ENCODE peak calls at places on chromosomes 13 and 19, in five cellular contexts. One of them, this sample, is unnamed.

GRCh38 chr19:36420961-36421748 is 2.7 kb upstream of the ZFP82 start:
- DNase-seq in neural progenitor cell: peak
- DNase-seq in GM23338: peak
- DNase-seq in OCI-LY7: no peak
- DNase-seq in GM23248: peak
- DNase-seq in this sample: no peak

GRCh38 chr19:10998045-10998533 is 37.3 kb downstream of the SMARCA4 start:
- DNase-seq in GM23338: no peak
- DNase-seq in GM23248: no peak
- DNase-seq in neural progenitor cell: no peak
- DNase-seq in OCI-LY7: no peak
- DNase-seq in this sample: no peak

GRCh38 chr13:32228330-32229041 is 86.7 kb downstream of the ZAR1L start:
- DNase-seq in GM23248: peak
- DNase-seq in OCI-LY7: no peak
- DNase-seq in neural progenitor cell: no peak
- DNase-seq in GM23338: peak
- DNase-seq in this sample: peak

GRCh38 chr19:11580665-11581418 is 3.4 kb upstream of the ACP5 start:
- DNase-seq in neural progenitor cell: no peak
- DNase-seq in OCI-LY7: peak
- DNase-seq in GM23248: peak
- DNase-seq in GM23338: no peak
- DNase-seq in this sample: no peak

GRCh38 chr19:1360818-1361461 is 22.8 kb upstream of the NDUFS7 start:
- DNase-seq in GM23248: peak
- DNase-seq in OCI-LY7: no peak
- DNase-seq in GM23338: no peak
- DNase-seq in neural progenitor cell: peak
- DNase-seq in this sample: no peak

GRCh38 chr13:39565036-39565949 is 37.7 kb downstream of the LHFPL6 start:
- DNase-seq in GM23338: peak
- DNase-seq in OCI-LY7: no peak
- DNase-seq in GM23248: peak
- DNase-seq in neural progenitor cell: peak
- DNase-seq in this sample: peak

GRCh38 chr13:100059827-100060226 is 29.1 kb upstream of the PCCA start:
- DNase-seq in OCI-LY7: no peak
- DNase-seq in neural progenitor cell: no peak
- DNase-seq in GM23248: no peak
- DNase-seq in GM23338: no peak
- DNase-seq in this sample: no peak

GRCh38 chr19:57363734-57364181 is 407 bp downstream of the TRAPPC2B start:
- DNase-seq in GM23248: peak
- DNase-seq in OCI-LY7: peak
- DNase-seq in GM23338: peak
- DNase-seq in neural progenitor cell: no peak
- DNase-seq in this sample: no peak

GRCh38 chr19:24101459-24102122 is 14.6 kb downstream of the ZNF254 start:
- DNase-seq in neural progenitor cell: no peak
- DNase-seq in GM23338: no peak
- DNase-seq in OCI-LY7: no peak
- DNase-seq in GM23248: no peak
- DNase-seq in this sample: no peak

GRCh38 chr13:21058361-21058760 is 3.0 kb downstream of the LATS2 start:
- DNase-seq in GM23248: peak
- DNase-seq in GM23338: peak
- DNase-seq in neural progenitor cell: no peak
- DNase-seq in OCI-LY7: no peak
- DNase-seq in this sample: no peak

GRCh38 chr19:6721773-6722172 is 1.3 kb upstream of the C3 start:
- DNase-seq in OCI-LY7: peak
- DNase-seq in neural progenitor cell: no peak
- DNase-seq in GM23338: no peak
- DNase-seq in GM23248: no peak
- DNase-seq in this sample: no peak

GRCh38 chr13:78897200-78897599 is 238.2 kb upstream of the OBI1 start:
- DNase-seq in neural progenitor cell: no peak
- DNase-seq in GM23338: no peak
- DNase-seq in GM23248: no peak
- DNase-seq in OCI-LY7: no peak
- DNase-seq in this sample: no peak

GRCh38 chr19:17170538-17171297 is 44.4 kb upstream of the USE1 start:
- DNase-seq in GM23248: peak
- DNase-seq in GM23338: no peak
- DNase-seq in neural progenitor cell: no peak
- DNase-seq in OCI-LY7: peak
- DNase-seq in this sample: no peak

GRCh38 chr19:42143341-42144234 is 11.3 kb upstream of the POU2F2 start:
- DNase-seq in GM23248: peak
- DNase-seq in neural progenitor cell: peak
- DNase-seq in GM23338: peak
- DNase-seq in OCI-LY7: no peak
- DNase-seq in this sample: no peak

GRCh38 chr19:14871619-14872230 is 14.2 kb downstream of the OR7A17 start:
- DNase-seq in GM23248: peak
- DNase-seq in GM23338: peak
- DNase-seq in neural progenitor cell: no peak
- DNase-seq in OCI-LY7: peak
- DNase-seq in this sample: peak

GRCh38 chr19:38274734-38275133 is 10.4 kb downstream of the SPINT2 start:
- DNase-seq in GM23338: no peak
- DNase-seq in GM23248: no peak
- DNase-seq in OCI-LY7: no peak
- DNase-seq in neural progenitor cell: no peak
- DNase-seq in this sample: no peak

GRCh38 chr13:99916366-99917103 is 55.0 kb downstream of the ZIC5 start:
- DNase-seq in OCI-LY7: peak
- DNase-seq in GM23248: peak
- DNase-seq in neural progenitor cell: peak
- DNase-seq in GM23338: peak
- DNase-seq in this sample: peak

GRCh38 chr13:85997587-85997986 is 198.4 kb upstream of the SLITRK6 start:
- DNase-seq in OCI-LY7: no peak
- DNase-seq in GM23248: no peak
- DNase-seq in neural progenitor cell: no peak
- DNase-seq in GM23338: no peak
- DNase-seq in this sample: no peak

GRCh38 chr13:31987535-31988170 is 43.9 kb upstream of the FRY start:
- DNase-seq in OCI-LY7: no peak
- DNase-seq in GM23338: no peak
- DNase-seq in neural progenitor cell: no peak
- DNase-seq in GM23248: no peak
- DNase-seq in this sample: no peak

GRCh38 chr19:2949939-2950285 is 5.1 kb upstream of the ZNF77 start:
- DNase-seq in GM23338: peak
- DNase-seq in OCI-LY7: peak
- DNase-seq in GM23248: peak
- DNase-seq in neural progenitor cell: no peak
- DNase-seq in this sample: no peak

GRCh38 chr13:47929156-47929555 is 71.9 kb downstream of the SUCLA2 start:
- DNase-seq in neural progenitor cell: no peak
- DNase-seq in OCI-LY7: no peak
- DNase-seq in GM23338: no peak
- DNase-seq in GM23248: peak
- DNase-seq in this sample: no peak

DNA sequence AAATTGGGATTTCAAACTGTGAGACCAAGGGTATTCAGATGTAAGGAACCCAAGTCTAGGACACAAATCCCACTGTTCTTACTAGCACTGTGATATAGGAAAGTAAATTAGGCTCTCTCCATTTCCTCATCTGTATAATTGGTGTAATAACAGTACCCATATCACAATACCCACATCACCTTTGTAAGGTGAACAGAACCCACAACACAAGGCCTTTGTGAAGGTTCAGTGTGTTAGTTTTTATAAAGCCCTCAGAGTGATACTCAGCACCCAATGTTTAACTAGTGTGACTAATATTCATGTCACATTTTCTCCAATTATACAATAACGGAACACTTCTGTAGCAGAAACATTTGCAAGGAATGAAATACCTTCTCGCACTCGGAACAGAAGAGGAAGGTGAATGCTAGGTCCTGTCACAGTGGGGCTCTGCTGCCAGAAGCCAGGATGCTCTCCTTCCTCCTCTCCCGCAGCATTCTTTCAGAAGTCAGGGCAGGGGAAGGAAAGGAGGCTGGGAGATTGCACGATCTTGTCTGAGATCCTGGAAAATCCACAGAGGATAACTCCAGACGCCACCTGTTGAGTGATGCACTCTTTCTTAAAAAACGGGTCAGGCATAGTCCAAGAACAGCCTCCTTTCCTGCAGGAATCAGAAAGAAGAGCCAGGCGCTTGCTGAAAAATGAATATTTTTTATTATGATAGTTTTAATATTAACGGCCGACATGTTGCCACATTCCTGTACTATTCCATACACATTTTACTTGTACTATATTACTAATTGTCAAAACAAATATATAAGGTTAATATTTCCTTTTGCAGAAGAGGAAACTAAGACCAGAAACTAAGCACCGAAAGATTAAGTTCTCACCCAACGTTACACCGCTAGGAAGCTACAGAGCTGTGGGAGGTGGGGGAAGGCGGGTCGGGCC is 762 bp downstream of the ZNF45 start:
- DNase-seq in GM23248: peak
- DNase-seq in neural progenitor cell: peak
- DNase-seq in GM23338: peak
- DNase-seq in OCI-LY7: no peak
- DNase-seq in this sample: no peak
- TF ChIP-seq EZH2phosphoT487 in GM23248: no peak
- TF ChIP-seq EZH2phosphoT487 in neural progenitor cell: no peak
- TF ChIP-seq EZH2phosphoT487 in GM23338: no peak
- TF ChIP-seq EZH2phosphoT487 in OCI-LY7: no peak
- TF ChIP-seq EZH2phosphoT487 in this sample: no peak

GRCh38 chr13:51423766-51424165 is 29.1 kb downstream of the INTS6 start:
- DNase-seq in GM23248: no peak
- DNase-seq in neural progenitor cell: no peak
- DNase-seq in OCI-LY7: no peak
- DNase-seq in GM23338: no peak
- DNase-seq in this sample: no peak

GRCh38 chr13:51432576-51432975 is 20.3 kb downstream of the INTS6 start:
- DNase-seq in neural progenitor cell: no peak
- DNase-seq in GM23338: peak
- DNase-seq in GM23248: no peak
- DNase-seq in OCI-LY7: no peak
- DNase-seq in this sample: no peak

GRCh38 chr13:51422484-51422883 is 30.4 kb downstream of the INTS6 start:
- DNase-seq in GM23338: no peak
- DNase-seq in neural progenitor cell: no peak
- DNase-seq in OCI-LY7: no peak
- DNase-seq in GM23248: no peak
- DNase-seq in this sample: no peak

GRCh38 chr13:51425410-51426042 is 27.3 kb downstream of the INTS6 start:
- DNase-seq in GM23338: peak
- DNase-seq in neural progenitor cell: no peak
- DNase-seq in GM23248: peak
- DNase-seq in OCI-LY7: no peak
- DNase-seq in this sample: no peak

GRCh38 chr13:51426982-51427381 is 25.9 kb downstream of the INTS6 start:
- DNase-seq in neural progenitor cell: no peak
- DNase-seq in GM23338: no peak
- DNase-seq in OCI-LY7: no peak
- DNase-seq in GM23248: no peak
- DNase-seq in this sample: no peak
- TF ChIP-seq EZH2phosphoT487 in neural progenitor cell: no peak
- TF ChIP-seq EZH2phosphoT487 in GM23338: no peak
- TF ChIP-seq EZH2phosphoT487 in OCI-LY7: no peak
- TF ChIP-seq EZH2phosphoT487 in GM23248: no peak
- TF ChIP-seq EZH2phosphoT487 in this sample: no peak

DNA sequence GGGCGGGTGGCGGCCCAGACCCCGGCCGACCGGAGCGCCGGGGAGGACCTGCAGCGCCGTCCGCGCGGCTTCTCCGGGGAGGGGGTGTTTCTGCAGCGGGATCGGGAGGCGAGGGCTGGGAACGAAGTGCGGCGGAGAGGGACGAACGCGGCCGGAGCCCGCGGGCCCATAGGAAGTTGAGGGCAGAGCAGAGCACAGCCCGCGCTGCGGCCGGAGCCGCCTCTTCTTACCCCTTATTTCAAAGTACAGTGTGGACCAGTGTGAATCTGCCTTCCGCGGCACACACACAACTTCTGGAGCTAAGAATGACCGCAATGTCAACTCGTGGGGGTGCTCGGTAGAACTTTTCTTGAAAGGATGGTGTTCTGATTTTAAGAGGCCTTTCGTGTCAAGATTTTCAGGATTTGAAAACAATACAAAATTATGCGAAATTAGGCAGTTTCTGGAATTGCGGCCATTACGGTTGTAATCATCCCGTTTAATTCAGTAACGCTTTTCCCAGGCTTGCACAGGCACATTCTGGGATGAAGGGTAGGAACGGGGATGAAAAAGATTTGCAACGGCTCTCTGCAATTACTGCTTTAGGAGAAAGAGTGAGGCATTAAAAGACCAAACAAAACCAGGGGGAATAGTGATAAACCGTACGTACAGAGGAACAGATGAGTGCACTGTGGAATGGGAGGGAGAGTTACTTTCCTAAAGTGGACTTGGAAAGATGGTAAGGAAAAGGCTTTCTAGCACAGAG is 845 bp downstream of the TDRD3 start:
- DNase-seq in GM23338: peak
- DNase-seq in OCI-LY7: peak
- DNase-seq in GM23248: peak
- DNase-seq in neural progenitor cell: peak
- DNase-seq in this sample: no peak
- TF ChIP-seq EZH2phosphoT487 in GM23338: no peak
- TF ChIP-seq EZH2phosphoT487 in OCI-LY7: no peak
- TF ChIP-seq EZH2phosphoT487 in GM23248: no peak
- TF ChIP-seq EZH2phosphoT487 in neural progenitor cell: no peak
- TF ChIP-seq EZH2phosphoT487 in this sample: no peak

GRCh38 chr19:46423194-46423593 is 5.5 kb downstream of the PNMA8C start:
- DNase-seq in OCI-LY7: peak
- DNase-seq in GM23338: no peak
- DNase-seq in GM23248: no peak
- DNase-seq in neural progenitor cell: no peak
- DNase-seq in this sample: no peak

GRCh38 chr19:46428278-46429141 is at the start of gene PNMA8C:
- DNase-seq in OCI-LY7: peak
- DNase-seq in GM23248: peak
- DNase-seq in GM23338: peak
- DNase-seq in neural progenitor cell: peak
- DNase-seq in this sample: no peak

GRCh38 chr19:46426506-46427162 is 2.1 kb downstream of the PNMA8C start:
- DNase-seq in OCI-LY7: peak
- DNase-seq in GM23338: peak
- DNase-seq in neural progenitor cell: peak
- DNase-seq in GM23248: peak
- DNase-seq in this sample: no peak

GRCh38 chr19:46427518-46427917 is 1.2 kb downstream of the PNMA8C start:
- DNase-seq in neural progenitor cell: no peak
- DNase-seq in GM23248: no peak
- DNase-seq in GM23338: no peak
- DNase-seq in OCI-LY7: no peak
- DNase-seq in this sample: no peak

DNA sequence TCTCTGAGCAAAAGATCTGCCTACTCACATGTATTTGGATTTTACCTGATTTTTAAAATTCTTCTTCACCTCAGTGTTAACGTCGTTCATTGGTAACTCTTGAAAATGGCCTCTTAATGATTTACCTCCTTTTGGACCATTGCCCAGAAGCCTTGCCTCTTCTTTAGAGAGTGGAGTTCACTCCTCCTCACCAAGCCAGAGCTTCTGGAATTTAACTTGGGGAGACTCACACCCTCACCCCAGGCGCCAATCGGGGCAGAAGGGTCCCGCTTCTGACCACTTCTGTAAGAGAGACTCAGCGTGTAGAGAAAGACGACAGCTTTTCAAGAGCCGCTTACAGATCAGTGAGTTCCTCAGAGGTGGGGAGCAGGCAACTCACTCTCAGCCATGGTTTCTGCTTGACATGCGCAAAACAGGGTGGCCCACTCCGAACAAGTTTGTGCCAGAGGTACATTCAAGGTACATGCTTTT is 2.7 kb downstream of the PNMA8C start:
- DNase-seq in neural progenitor cell: peak
- DNase-seq in GM23338: no peak
- DNase-seq in OCI-LY7: no peak
- DNase-seq in GM23248: peak
- DNase-seq in this sample: no peak
- TF ChIP-seq EZH2phosphoT487 in neural progenitor cell: no peak
- TF ChIP-seq EZH2phosphoT487 in GM23338: no peak
- TF ChIP-seq EZH2phosphoT487 in OCI-LY7: no peak
- TF ChIP-seq EZH2phosphoT487 in GM23248: no peak
- TF ChIP-seq EZH2phosphoT487 in this sample: no peak

This sample was measured in HCT116.